ENCODE peak calls at places on chromosomes 6 and 20, in seven cellular contexts. L, D, G, X, E, H and O are unnamed samples.

GRCh38 chr6:18309046-18309445 is 44.7 kb upstream of the DEK start:
- DNase-seq in G (no peak), E (no peak), X (no peak), H (no peak), D (no peak), L (no peak), O (no peak)

GRCh38 chr6:34561227-34561530 is 5.0 kb upstream of the SPDEF start:
- DNase-seq in H (no peak), L (no peak), X (no peak), E (no peak), G (no peak), D (no peak), O (no peak)

GRCh38 chr6:135227758-135228157 is 46.6 kb downstream of the MYB start:
- DNase-seq in D (peak), H (no peak), L (no peak), X (no peak), G (no peak), E (no peak), O (no peak)

GRCh38 chr6:129419324-129419723 is 290.7 kb downstream of the ARHGAP18 start:
- DNase-seq in X (no peak), D (no peak), E (no peak), H (no peak), G (no peak), L (no peak), O (no peak)

GRCh38 chr6:17656092-17656491 is 50.6 kb downstream of the NUP153 start:
- DNase-seq in G (no peak), E (no peak), L (no peak), D (no peak), X (no peak), H (peak), O (no peak)

GRCh38 chr6:29547573-29547972 is 12.0 kb downstream of the UBD start:
- DNase-seq in L (no peak), X (no peak), G (no peak), E (no peak), H (no peak), D (no peak), O (no peak)

GRCh38 chr20:23125625-23126191 is 39.6 kb upstream of the CD93 start:
- DNase-seq in E (no peak), L (no peak), G (peak), X (no peak), D (no peak), H (peak), O (peak)

GRCh38 chr6:52271852-52272460 is 12.6 kb downstream of the MCM3 start:
- DNase-seq in L (no peak), D (no peak), G (no peak), X (no peak), H (no peak), E (no peak), O (no peak)

GRCh38 chr6:143498428-143498827 is 13.1 kb downstream of the FUCA2 start:
- DNase-seq in H (no peak), E (no peak), L (no peak), G (no peak), D (no peak), X (no peak), O (no peak)

GRCh38 chr6:137256350-137257128 is 37.4 kb upstream of the IFNGR1 start:
- DNase-seq in D (no peak), X (no peak), H (no peak), L (no peak), E (no peak), G (no peak), O (no peak)

GRCh38 chr6:157056275-157056674 is 267.0 kb downstream of the TMEM242 start:
- DNase-seq in X (no peak), G (no peak), H (no peak), E (no peak), D (no peak), L (no peak), O (no peak)

GRCh38 chr20:47785900-47786762 is 850 bp upstream of the SULF2 start:
- DNase-seq in G (peak), X (peak), E (peak), H (peak), L (peak), D (peak), O (peak)

GRCh38 chr6:16764188-16764950 is 3.1 kb upstream of the ATXN1 start:
- DNase-seq in G (no peak), X (no peak), E (no peak), H (peak), D (no peak), L (no peak), O (no peak)

GRCh38 chr6:142871910-142872331 is 73.1 kb downstream of the HIVEP2 start:
- DNase-seq in E (no peak), D (peak), H (peak), X (no peak), G (no peak), L (no peak), O (no peak)

GRCh38 chr6:125957845-125958244 is 1.3 kb downstream of the HINT3 start:
- DNase-seq in G (no peak), E (no peak), D (no peak), L (no peak), X (no peak), H (peak), O (no peak)

GRCh38 chr6:6699741-6700367 is 111.3 kb downstream of the LY86 start:
- DNase-seq in D (peak), X (peak), E (peak), H (peak), G (peak), L (no peak), O (peak)

GRCh38 chr6:110581682-110582081 is 105.3 kb upstream of the SLC22A16 start:
- DNase-seq in L (no peak), E (no peak), H (peak), G (no peak), X (no peak), D (no peak), O (no peak)

GRCh38 chr6:113586413-113586812 is 270.7 kb upstream of the MARCKS start:
- DNase-seq in X (no peak), E (no peak), L (no peak), H (peak), D (no peak), G (no peak), O (no peak)

GRCh38 chr6:170225852-170226417 is 64.9 kb downstream of the DLL1 start:
- DNase-seq in L (no peak), D (no peak), H (no peak), X (no peak), G (peak), E (no peak), O (no peak)

GRCh38 chr6:43391448-43392031 is 22.1 kb upstream of the ZNF318 start:
- DNase-seq in G (no peak), D (no peak), L (no peak), E (no peak), H (no peak), X (no peak), O (no peak)

GRCh38 chr20:40551125-40551530 is 137.9 kb downstream of the MAFB start:
- DNase-seq in D (no peak), X (no peak), L (no peak), H (no peak), E (no peak), G (no peak), O (peak)

GRCh38 chr6:147868493-147869222 is 360.2 kb downstream of the SAMD5 start:
- DNase-seq in L (no peak), H (no peak), E (no peak), X (no peak), G (no peak), D (no peak), O (no peak)

GRCh38 chr6:139147628-139148027 is 12.7 kb downstream of the HECA start:
- DNase-seq in L (no peak), G (no peak), H (no peak), E (no peak), D (no peak), X (no peak), O (no peak)

GRCh38 chr6:1624848-1625341 is 15.2 kb downstream of the FOXC1 start:
- DNase-seq in G (no peak), E (peak), L (no peak), H (peak), X (no peak), D (no peak), O (no peak)

GRCh38 chr20:46485431-46485830 is 27.9 kb downstream of the ZNF334 start:
- DNase-seq in L (no peak), D (no peak), X (no peak), G (no peak), H (no peak), E (no peak), O (no peak)

GRCh38 chr6:114364295-114364694 is 21.5 kb upstream of the HS3ST5 start:
- DNase-seq in X (peak), D (peak), L (no peak), H (no peak), E (peak), G (no peak), O (no peak)

GRCh38 chr6:164099535-164099982 is 685.0 kb downstream of the QKI start:
- DNase-seq in L (no peak), H (no peak), G (no peak), E (peak), D (no peak), X (no peak), O (no peak)

GRCh38 chr20:47801079-47801478 is 15.8 kb upstream of the SULF2 start:
- DNase-seq in E (no peak), X (no peak), D (no peak), L (no peak), H (no peak), G (no peak), O (no peak)

GRCh38 chr6:121216928-121217327 is 117.4 kb downstream of the TBC1D32 start:
- DNase-seq in L (peak), X (no peak), D (no peak), H (peak), E (no peak), G (no peak), O (no peak)

GRCh38 chr6:106961801-106962200 is 12.7 kb downstream of the CD24 start:
- DNase-seq in H (no peak), D (no peak), L (no peak), E (no peak), X (no peak), G (no peak), O (no peak)

DNA sequence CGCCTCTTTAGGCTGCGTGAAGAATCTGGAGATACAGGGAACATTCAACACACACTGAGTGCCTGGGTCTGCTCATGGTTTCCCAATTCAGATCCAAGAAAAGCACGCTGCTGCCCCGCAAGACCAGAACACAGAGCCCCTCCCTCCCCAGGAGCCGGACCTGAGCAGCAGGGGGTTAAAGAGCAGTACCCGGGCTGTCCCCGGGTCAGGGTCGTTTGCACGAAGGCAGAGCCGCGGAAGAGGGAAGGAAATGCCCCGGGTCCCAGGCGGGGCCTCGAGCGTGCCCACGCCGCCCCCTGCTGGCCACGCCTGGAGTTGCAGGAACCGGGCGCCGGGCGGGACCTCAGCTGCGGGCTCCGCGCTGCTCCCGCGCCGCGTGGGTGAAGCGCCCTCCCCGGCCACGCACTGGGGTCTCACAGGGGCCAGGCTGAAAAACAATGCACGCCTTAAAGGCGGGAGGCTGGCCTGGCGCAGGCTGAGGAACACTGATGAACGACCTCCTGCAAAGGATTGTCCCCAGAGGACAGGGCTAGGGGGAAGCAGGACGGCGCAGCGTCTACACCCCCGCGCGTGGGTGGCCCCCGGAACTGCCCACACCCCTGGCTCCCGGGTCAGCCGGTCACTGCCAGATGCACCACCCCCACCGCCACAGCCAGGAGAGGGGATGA is 48.9 kb downstream of the ANKRD60 start:
- DNase-seq in D (peak), X (peak), L (peak), G (peak), E (peak), H (peak), O (peak)
- H3K4me3 ChIP-seq in D (peak), X (peak), L (peak), G (peak), E (peak), H (no peak), O (peak)

GRCh38 chr20:14334306-14334930 is 3.0 kb downstream of the FLRT3 start:
- DNase-seq in D (peak), G (peak), X (peak), L (peak), E (peak), H (peak), O (no peak)
- H3K4me3 ChIP-seq in D (no peak), G (peak), X (peak), L (no peak), E (peak), H (no peak), O (no peak)

GRCh38 chr20:9071976-9072726 is 3.3 kb downstream of the PLCB4 start:
- DNase-seq in D (no peak), E (no peak), H (no peak), G (no peak), L (no peak), X (no peak), O (no peak)
- H3K4me3 ChIP-seq in D (no peak), E (no peak), H (no peak), G (no peak), L (no peak), X (peak), O (peak)

DNA sequence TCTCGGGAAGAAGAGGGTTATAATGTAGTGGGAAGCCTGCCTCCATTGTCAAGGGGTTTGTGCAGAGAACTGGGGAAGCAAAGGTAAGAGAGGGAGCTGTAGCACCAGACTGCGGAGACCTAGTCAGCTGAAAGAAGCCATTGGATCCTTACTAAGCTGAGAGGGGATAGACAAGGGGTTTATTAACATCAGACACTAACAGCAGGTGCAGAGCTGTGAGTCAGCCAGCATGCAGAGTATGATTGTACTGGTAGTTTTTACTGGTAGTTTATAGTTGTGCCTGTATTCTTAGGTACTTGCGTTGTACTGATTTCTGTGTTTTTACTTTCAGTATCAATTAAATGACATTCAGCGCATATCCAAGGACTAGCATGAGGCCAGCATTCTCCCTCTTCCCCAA is 17.8 kb upstream of the COL19A1 start:
- DNase-seq in X (no peak), L (no peak), G (no peak), H (no peak), E (no peak), D (no peak), O (no peak)
- H3K4me3 ChIP-seq in X (no peak), L (no peak), G (no peak), H (no peak), E (no peak), D (no peak), O (no peak)

GRCh38 chr6:41559655-41560439 is 13.7 kb downstream of the FOXP4 start:
- DNase-seq in E (no peak), L (no peak), X (no peak), H (no peak), D (no peak), G (no peak), O (no peak)
- H3K4me3 ChIP-seq in E (peak), L (no peak), X (no peak), H (peak), D (peak), G (peak), O (peak)